ENCODE peak calls at places on chromosomes 5 and 9, in seven cellular contexts. R is omental fat pad, W is glomerular endothelial cell, X is hippocampal formation, C is midbrain, E is NCI-H2081, Y is HS-5. F is an unnamed sample.

GRCh38 chr9:124512806-124513204 is 5.6 kb upstream of the NR5A1 start:
- DNase-seq in R (no peak), W (no peak), X (no peak), C (no peak), E (no peak), Y (no peak), F (no peak)

GRCh38 chr9:14910178-14910805 is at the start of gene FREM1:
- DNase-seq in R (no peak), W (no peak), X (no peak), C (no peak), E (peak), Y (no peak), F (no peak)

GRCh38 chr9:14515564-14516198 is 177.6 kb downstream of the ZDHHC21 start:
- DNase-seq in R (no peak), W (no peak), X (no peak), C (peak), E (peak), Y (no peak), F (no peak)

GRCh38 chr5:127351418-127351817 is 60.8 kb downstream of the MEGF10 start:
- DNase-seq in R (no peak), W (no peak), X (no peak), C (no peak), E (no peak), Y (peak), F (no peak)

GRCh38 chr5:54743997-54744788 is 226.6 kb downstream of the SNX18 start:
- DNase-seq in R (no peak), W (peak), X (peak), C (peak), E (no peak), Y (peak), F (no peak)

GRCh38 chr5:57438162-57438561 is 44.4 kb downstream of the ACTBL2 start:
- DNase-seq in R (no peak), W (no peak), X (no peak), C (no peak), E (no peak), Y (no peak), F (no peak)

GRCh38 chr5:144549580-144549979 is 378.9 kb downstream of the KCTD16 start:
- DNase-seq in R (no peak), W (no peak), X (no peak), C (peak), E (peak), Y (no peak), F (no peak)

GRCh38 chr5:98454904-98455303 is 318.6 kb upstream of the RGMB start:
- DNase-seq in R (no peak), W (peak), X (no peak), C (no peak), E (no peak), Y (peak), F (no peak)

GRCh38 chr9:99365233-99365980 is 143.3 kb downstream of the SEC61B start:
- DNase-seq in R (no peak), W (no peak), X (no peak), C (no peak), E (no peak), Y (no peak), F (no peak)

GRCh38 chr5:83048277-83048676 is 28.9 kb downstream of the TMEM167A start:
- DNase-seq in R (no peak), W (no peak), X (no peak), C (no peak), E (no peak), Y (no peak), F (no peak)

GRCh38 chr5:95857185-95857945 is 34.8 kb upstream of the GLRX start:
- DNase-seq in R (peak), W (peak), X (no peak), C (peak), E (no peak), Y (no peak), F (peak)

GRCh38 chr5:80198399-80198798 is 57.4 kb downstream of the SERINC5 start:
- DNase-seq in R (no peak), W (no peak), X (peak), C (peak), E (no peak), Y (no peak), F (no peak)

GRCh38 chr5:74595143-74595915 is 45.2 kb downstream of the ENC1 start:
- DNase-seq in R (no peak), W (peak), X (no peak), C (no peak), E (no peak), Y (peak), F (no peak)

GRCh38 chr9:127051881-127052595 is 70.4 kb downstream of the ANGPTL2 start:
- DNase-seq in R (no peak), W (no peak), X (no peak), C (no peak), E (no peak), Y (no peak), F (no peak)

GRCh38 chr9:136363106-136363605 is 388 bp downstream of the DNLZ start:
- DNase-seq in R (peak), W (peak), X (peak), C (peak), E (peak), Y (peak), F (peak)

GRCh38 chr5:158639876-158640570 is 459.7 kb downstream of the EBF1 start:
- DNase-seq in R (no peak), W (no peak), X (no peak), C (no peak), E (no peak), Y (peak), F (no peak)

GRCh38 chr5:2038337-2039179 is 155.8 kb upstream of the IRX4 start:
- DNase-seq in R (no peak), W (no peak), X (peak), C (peak), E (peak), Y (no peak), F (no peak)

GRCh38 chr9:121498487-121499176 is 1.0 kb downstream of the GGTA1 start:
- DNase-seq in R (no peak), W (no peak), X (no peak), C (no peak), E (no peak), Y (peak), F (no peak)

GRCh38 chr5:41161271-41161670 is 52.1 kb downstream of the C6 start:
- DNase-seq in R (no peak), W (no peak), X (no peak), C (no peak), E (no peak), Y (peak), F (no peak)

GRCh38 chr5:92518318-92518913 is 1062.6 kb downstream of the NR2F1-AS1 start:
- DNase-seq in R (no peak), W (no peak), X (peak), C (no peak), E (peak), Y (no peak), F (no peak)

GRCh38 chr5:104951829-104952228 is 1389.2 kb upstream of the NUDT12 start:
- DNase-seq in R (no peak), W (no peak), X (no peak), C (no peak), E (no peak), Y (no peak), F (no peak)

GRCh38 chr5:114898602-114899001 is 271.1 kb downstream of the TRIM36 start:
- DNase-seq in R (no peak), W (no peak), X (no peak), C (no peak), E (no peak), Y (no peak), F (no peak)